ENCODE peak calls at places on chromosomes 6 and 20, in four cellular contexts. O is aorta; K is adrenal gland; D is naive thymus-derived CD4-positive, alpha-beta T cell. Y is an unnamed sample. For H3K9me3, the result is how much of the 10 kb centered on the place peaks cover.

GRCh38 chr20:528923-529594 is 14.5 kb downstream of the CSNK2A1 start:
- DNase-seq in D (no peak), O (no peak), K (no peak), Y (no peak)

GRCh38 chr6:6884193-6884627 is 223.6 kb upstream of the RREB1 start:
- DNase-seq in D (no peak), K (peak), O (no peak), Y (no peak)

GRCh38 chr6:151285121-151285520 is 45.4 kb downstream of the AKAP12 start:
- DNase-seq in D (no peak), O (no peak), K (no peak), Y (no peak)

GRCh38 chr20:38220587-38220986 is 39.9 kb downstream of the KIAA1755 start:
- DNase-seq in D (no peak), K (no peak), O (peak), Y (no peak)

GRCh38 chr6:118559659-118560058 is 11.6 kb downstream of the PLN start:
- DNase-seq in D (no peak), O (no peak), K (no peak), Y (no peak)

GRCh38 chr20:46011631-46012482 is 3.1 kb downstream of the MMP9 start:
- DNase-seq in O (peak), D (no peak), K (peak), Y (no peak)

GRCh38 chr6:153150767-153151440 is 19.8 kb upstream of the RGS17 start:
- DNase-seq in D (no peak), K (no peak), O (peak), Y (no peak)

GRCh38 chr6:159174263-159174974 is 5.2 kb downstream of the FNDC1 start:
- DNase-seq in D (peak), O (peak), K (peak), Y (peak)

GRCh38 chr20:5197847-5198650 is 71.2 kb downstream of the CDS2 start:
- DNase-seq in O (no peak), K (no peak), D (no peak), Y (no peak)

GRCh38 chr6:43070028-43070632 is 6.0 kb upstream of the PTK7 start:
- DNase-seq in O (no peak), K (no peak), D (no peak), Y (no peak)

GRCh38 chr6:72524011-72524645 is 97.7 kb upstream of the KCNQ5 start:
- DNase-seq in K (no peak), O (no peak), D (no peak), Y (no peak)

DNA sequence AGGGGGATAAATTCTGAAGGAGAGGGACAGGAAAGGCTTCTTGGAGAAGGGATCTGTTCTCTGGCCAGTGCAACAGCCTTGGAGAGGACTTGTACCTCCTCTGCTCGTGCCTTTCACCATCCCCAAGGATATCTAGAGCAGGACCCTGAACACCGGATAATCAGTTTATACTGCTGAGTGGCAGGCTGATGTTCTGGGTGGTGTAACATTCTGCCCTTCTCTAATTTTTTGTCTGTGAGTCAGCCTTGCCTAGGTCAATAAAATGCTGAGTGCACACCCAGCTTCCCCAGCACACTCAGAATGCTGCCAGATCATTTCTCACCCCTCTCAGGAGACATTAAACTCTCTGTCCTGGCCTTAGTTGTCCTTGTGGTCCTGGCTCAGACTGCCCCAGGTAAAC is at the start of gene DEFB115:
- DNase-seq in O (no peak), K (no peak), D (no peak), Y (no peak)
- H3K9me3 ChIP-seq in O (under half), K (under half), D (under half), Y (under half)

GRCh38 chr6:27604986-27605385 is 132.1 kb upstream of the ZNF184 start:
- DNase-seq in K (no peak), D (no peak), O (no peak), Y (no peak)
- H3K9me3 ChIP-seq in K (under half), D (under half), O (under half), Y (under half)

GRCh38 chr6:1395941-1396908 is 6.8 kb downstream of the FOXF2 start:
- DNase-seq in K (no peak), O (no peak), D (no peak), Y (no peak)
- H3K9me3 ChIP-seq in K (under half), O (under half), D (under half), Y (under half)

DNA sequence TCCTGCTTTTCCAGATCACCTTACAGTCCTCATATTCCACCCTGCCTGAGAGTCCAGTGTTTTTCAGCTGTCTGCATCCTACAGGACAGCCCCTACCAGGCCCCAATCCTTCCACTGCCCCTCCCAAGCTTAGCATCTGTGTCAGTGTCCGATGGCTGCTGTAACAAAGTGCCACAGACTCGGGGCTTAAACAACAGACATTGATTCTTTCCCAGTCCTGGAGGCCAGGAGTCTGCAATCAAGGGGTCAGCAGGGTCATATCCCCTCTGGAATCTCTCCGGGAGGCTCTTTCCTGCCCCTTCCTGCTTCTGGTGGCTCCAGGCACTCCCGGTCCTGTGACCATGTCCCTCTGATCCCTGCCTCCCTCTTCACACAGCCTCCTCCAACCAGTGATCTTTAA is 396.6 kb upstream of the MAP3K7 start:
- DNase-seq in K (no peak), O (no peak), D (no peak), Y (no peak)
- H3K9me3 ChIP-seq in K (under half), O (under half), D (under half), Y (under half)

DNA sequence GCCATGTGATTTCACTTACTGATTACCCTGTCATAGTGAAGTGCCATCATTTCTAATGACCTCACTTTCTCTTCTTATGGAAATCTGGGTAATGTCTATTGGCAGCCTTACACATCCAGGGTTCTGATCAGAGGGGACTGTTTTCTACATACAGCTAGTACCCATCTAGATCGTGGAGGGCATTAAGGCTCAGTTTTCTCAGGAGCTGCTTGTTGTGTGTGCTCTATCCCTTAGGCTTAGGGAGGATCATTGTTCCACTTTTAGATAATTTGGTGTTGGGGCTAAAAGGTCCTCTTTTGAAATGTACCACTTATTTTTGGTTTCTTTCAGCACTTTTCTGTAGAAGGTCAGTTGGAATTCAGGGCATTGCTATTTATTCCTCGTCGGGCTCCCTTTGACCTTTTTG is 3.8 kb downstream of the HSP90AB1 start:
- DNase-seq in K (no peak), O (no peak), D (no peak), Y (no peak)
- H3K9me3 ChIP-seq in K (under half), O (under half), D (under half), Y (under half)

DNA sequence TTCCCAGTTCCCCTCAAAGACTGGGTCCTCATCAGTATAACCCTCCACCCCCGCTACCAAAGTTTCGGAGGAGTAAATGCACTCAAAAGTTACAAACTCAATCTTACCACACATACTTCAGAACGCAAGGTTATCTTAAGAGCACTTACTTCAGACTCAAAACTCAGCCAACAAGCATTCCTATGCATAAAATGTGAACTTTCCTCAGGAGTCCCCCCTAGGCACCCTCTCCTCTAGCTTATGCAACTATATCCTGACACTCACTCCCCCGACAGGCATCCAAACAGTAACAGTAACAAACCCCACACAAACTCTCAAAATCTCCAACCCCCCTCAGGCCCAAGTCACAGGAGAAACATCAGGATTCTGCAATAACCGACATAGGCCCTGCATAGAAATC is 11.2 kb upstream of the ADTRP start:
- DNase-seq in K (no peak), O (no peak), D (no peak), Y (no peak)
- H3K9me3 ChIP-seq in K (under half), O (under half), D (under half), Y (under half)

DNA sequence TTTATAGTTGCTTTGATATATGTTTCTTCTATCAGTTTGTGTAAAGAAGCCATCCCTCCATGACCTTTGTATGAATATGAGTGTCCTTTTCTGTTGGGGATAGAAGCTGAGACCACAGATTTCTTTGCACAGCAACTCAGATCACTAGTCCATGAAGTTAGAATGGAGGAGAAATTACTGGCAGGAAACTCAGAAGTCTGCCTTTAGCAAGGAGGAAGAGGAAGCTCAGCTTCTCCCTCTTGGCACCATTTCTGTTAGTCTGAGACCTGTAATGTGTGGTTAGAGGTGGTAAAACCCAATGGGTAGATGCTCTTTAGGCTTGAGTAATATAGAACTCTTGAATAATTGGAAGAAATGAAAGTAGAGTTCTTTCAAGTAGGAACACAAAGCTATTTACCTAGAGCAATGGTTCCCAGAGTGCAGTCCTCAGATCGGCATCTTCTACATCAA is 995.3 kb upstream of the FLRT3 start:
- DNase-seq in K (no peak), D (no peak), O (no peak), Y (no peak)
- H3K9me3 ChIP-seq in K (under half), D (under half), O (under half), Y (under half)